ENCODE peak calls at places on chromosome 14, in eight cellular contexts. One of them, this sample, is unnamed. For H3K4me1 and H3K27me3, the result is how much of the 10 kb centered on the place peaks cover.

GRCh38 chr14:56002876-56003625 is 115.2 kb upstream of the PELI2 start:
- DNase-seq in tibial artery: no peak
- DNase-seq in naive thymus-derived CD4-positive, alpha-beta T cell: peak
- DNase-seq in astrocyte: no peak
- DNase-seq in heart left ventricle: no peak
- DNase-seq in cardiac muscle cell: no peak
- DNase-seq in CD8-positive, alpha-beta memory T cell: peak
- DNase-seq in psoas muscle: no peak
- DNase-seq in this sample: no peak

GRCh38 chr14:60758875-60759274 is 24.3 kb downstream of the MNAT1 start:
- DNase-seq in tibial artery: no peak
- DNase-seq in naive thymus-derived CD4-positive, alpha-beta T cell: no peak
- DNase-seq in astrocyte: no peak
- DNase-seq in heart left ventricle: no peak
- DNase-seq in cardiac muscle cell: no peak
- DNase-seq in CD8-positive, alpha-beta memory T cell: no peak
- DNase-seq in psoas muscle: no peak
- DNase-seq in this sample: no peak

GRCh38 chr14:99666533-99666932 is 17.6 kb upstream of the CYP46A1 start:
- DNase-seq in tibial artery: no peak
- DNase-seq in naive thymus-derived CD4-positive, alpha-beta T cell: no peak
- DNase-seq in astrocyte: no peak
- DNase-seq in heart left ventricle: no peak
- DNase-seq in cardiac muscle cell: no peak
- DNase-seq in CD8-positive, alpha-beta memory T cell: no peak
- DNase-seq in psoas muscle: peak
- DNase-seq in this sample: no peak

GRCh38 chr14:67004521-67004920 is 184.7 kb upstream of the GARIN2 start:
- DNase-seq in tibial artery: no peak
- DNase-seq in naive thymus-derived CD4-positive, alpha-beta T cell: no peak
- DNase-seq in astrocyte: peak
- DNase-seq in heart left ventricle: no peak
- DNase-seq in cardiac muscle cell: no peak
- DNase-seq in CD8-positive, alpha-beta memory T cell: no peak
- DNase-seq in psoas muscle: no peak
- DNase-seq in this sample: no peak

GRCh38 chr14:52125885-52126284 is 57.0 kb upstream of the NID2 start:
- DNase-seq in tibial artery: no peak
- DNase-seq in naive thymus-derived CD4-positive, alpha-beta T cell: no peak
- DNase-seq in astrocyte: no peak
- DNase-seq in heart left ventricle: no peak
- DNase-seq in cardiac muscle cell: peak
- DNase-seq in CD8-positive, alpha-beta memory T cell: no peak
- DNase-seq in psoas muscle: no peak
- DNase-seq in this sample: no peak

GRCh38 chr14:101109981-101110728 is 206.6 kb upstream of the RTL1 start:
- DNase-seq in tibial artery: peak
- DNase-seq in naive thymus-derived CD4-positive, alpha-beta T cell: no peak
- DNase-seq in astrocyte: no peak
- DNase-seq in heart left ventricle: no peak
- DNase-seq in cardiac muscle cell: no peak
- DNase-seq in CD8-positive, alpha-beta memory T cell: no peak
- DNase-seq in psoas muscle: no peak
- DNase-seq in this sample: no peak

GRCh38 chr14:92759679-92760523 is 11.5 kb upstream of the LGMN start:
- DNase-seq in tibial artery: no peak
- DNase-seq in naive thymus-derived CD4-positive, alpha-beta T cell: no peak
- DNase-seq in astrocyte: no peak
- DNase-seq in heart left ventricle: no peak
- DNase-seq in cardiac muscle cell: no peak
- DNase-seq in CD8-positive, alpha-beta memory T cell: no peak
- DNase-seq in psoas muscle: no peak
- DNase-seq in this sample: no peak

GRCh38 chr14:63512861-63513260 is 30.3 kb downstream of the PPP2R5E start:
- DNase-seq in tibial artery: no peak
- DNase-seq in naive thymus-derived CD4-positive, alpha-beta T cell: no peak
- DNase-seq in astrocyte: no peak
- DNase-seq in heart left ventricle: no peak
- DNase-seq in cardiac muscle cell: no peak
- DNase-seq in CD8-positive, alpha-beta memory T cell: no peak
- DNase-seq in psoas muscle: no peak
- DNase-seq in this sample: no peak

DNA sequence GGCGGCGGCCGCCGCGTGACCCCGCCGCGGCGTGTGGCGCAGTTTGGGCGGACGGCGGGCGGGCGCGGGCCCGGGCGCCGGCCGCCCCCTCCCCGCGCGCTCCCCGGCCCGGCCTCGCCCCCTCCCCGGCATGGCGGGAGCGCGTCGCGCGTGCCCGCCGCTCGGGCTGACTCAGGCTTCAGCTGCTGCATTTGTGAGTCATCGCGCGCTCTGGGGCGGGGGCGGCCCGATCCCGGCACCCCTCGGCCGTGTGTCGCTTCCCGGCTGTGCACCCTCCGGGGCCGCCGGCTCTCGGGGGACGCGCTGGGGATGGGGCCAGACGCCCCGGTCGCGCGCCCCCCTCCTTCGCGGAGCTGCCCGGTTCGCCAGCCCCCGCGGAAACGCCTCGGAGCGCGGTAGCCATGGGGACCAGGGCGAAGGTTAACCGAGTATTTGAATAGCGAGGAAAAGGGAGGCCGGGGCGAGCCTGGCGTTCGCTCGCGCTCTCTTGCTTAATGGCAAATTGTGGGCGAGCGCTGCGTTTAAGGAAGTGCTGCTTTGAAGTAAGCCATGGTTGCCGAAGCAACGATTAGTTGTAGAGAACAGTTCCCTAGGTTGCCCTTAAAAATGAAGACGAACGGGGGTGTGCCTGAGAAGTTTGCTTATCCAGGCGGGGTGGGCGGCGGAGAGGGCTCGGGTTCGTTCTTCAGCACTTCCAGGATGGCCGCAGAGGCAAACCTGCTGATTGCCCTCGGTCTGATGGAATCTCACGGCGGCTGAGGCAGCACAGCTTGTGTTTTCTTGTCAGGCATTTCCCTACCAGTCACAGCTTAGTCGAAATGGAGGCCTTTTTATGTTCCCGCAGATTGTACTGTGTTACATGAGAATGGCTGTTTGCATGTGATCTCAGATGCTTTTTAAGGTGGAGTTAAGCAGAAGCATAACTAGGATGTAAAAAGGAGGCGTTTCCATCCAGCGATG is 887 bp downstream of the EIF5 start:
- DNase-seq in tibial artery: peak
- DNase-seq in naive thymus-derived CD4-positive, alpha-beta T cell: peak
- DNase-seq in astrocyte: peak
- DNase-seq in heart left ventricle: peak
- DNase-seq in cardiac muscle cell: peak
- DNase-seq in CD8-positive, alpha-beta memory T cell: peak
- DNase-seq in psoas muscle: peak
- DNase-seq in this sample: peak
- H3K4me1 ChIP-seq in tibial artery: under half
- H3K4me1 ChIP-seq in naive thymus-derived CD4-positive, alpha-beta T cell: under half
- H3K4me1 ChIP-seq in astrocyte: under half
- H3K4me1 ChIP-seq in heart left ventricle: under half
- H3K4me1 ChIP-seq in cardiac muscle cell: under half
- H3K4me1 ChIP-seq in CD8-positive, alpha-beta memory T cell: under half
- H3K4me1 ChIP-seq in psoas muscle: under half
- H3K4me1 ChIP-seq in this sample: under half

GRCh38 chr14:78405071-78405856 is 235.1 kb downstream of the NRXN3 start:
- DNase-seq in tibial artery: no peak
- DNase-seq in naive thymus-derived CD4-positive, alpha-beta T cell: no peak
- DNase-seq in astrocyte: no peak
- DNase-seq in heart left ventricle: no peak
- DNase-seq in cardiac muscle cell: no peak
- DNase-seq in CD8-positive, alpha-beta memory T cell: no peak
- DNase-seq in psoas muscle: no peak
- DNase-seq in this sample: no peak
- H3K27me3 ChIP-seq in tibial artery: under half
- H3K27me3 ChIP-seq in naive thymus-derived CD4-positive, alpha-beta T cell: under half
- H3K27me3 ChIP-seq in astrocyte: under half
- H3K27me3 ChIP-seq in heart left ventricle: under half
- H3K27me3 ChIP-seq in cardiac muscle cell: under half
- H3K27me3 ChIP-seq in CD8-positive, alpha-beta memory T cell: under half
- H3K27me3 ChIP-seq in psoas muscle: under half
- H3K27me3 ChIP-seq in this sample: under half

GRCh38 chr14:50050171-50050570 is 66.2 kb downstream of the VCPKMT start:
- DNase-seq in tibial artery: no peak
- DNase-seq in naive thymus-derived CD4-positive, alpha-beta T cell: no peak
- DNase-seq in astrocyte: no peak
- DNase-seq in heart left ventricle: no peak
- DNase-seq in cardiac muscle cell: no peak
- DNase-seq in CD8-positive, alpha-beta memory T cell: no peak
- DNase-seq in psoas muscle: no peak
- DNase-seq in this sample: no peak
- H3K27ac ChIP-seq in tibial artery: no peak
- H3K27ac ChIP-seq in naive thymus-derived CD4-positive, alpha-beta T cell: no peak
- H3K27ac ChIP-seq in astrocyte: no peak
- H3K27ac ChIP-seq in heart left ventricle: no peak
- H3K27ac ChIP-seq in cardiac muscle cell: no peak
- H3K27ac ChIP-seq in CD8-positive, alpha-beta memory T cell: no peak
- H3K27ac ChIP-seq in psoas muscle: no peak
- H3K27ac ChIP-seq in this sample: no peak

GRCh38 chr14:64724578-64724930 is 20.3 kb downstream of the PLEKHG3 start:
- DNase-seq in tibial artery: no peak
- DNase-seq in naive thymus-derived CD4-positive, alpha-beta T cell: no peak
- DNase-seq in astrocyte: no peak
- DNase-seq in heart left ventricle: no peak
- DNase-seq in cardiac muscle cell: no peak
- DNase-seq in CD8-positive, alpha-beta memory T cell: no peak
- DNase-seq in psoas muscle: no peak
- DNase-seq in this sample: no peak
- H3K4me1 ChIP-seq in tibial artery: half or more
- H3K4me1 ChIP-seq in naive thymus-derived CD4-positive, alpha-beta T cell: under half
- H3K4me1 ChIP-seq in astrocyte: half or more
- H3K4me1 ChIP-seq in heart left ventricle: half or more
- H3K4me1 ChIP-seq in cardiac muscle cell: under half
- H3K4me1 ChIP-seq in CD8-positive, alpha-beta memory T cell: half or more
- H3K4me1 ChIP-seq in psoas muscle: under half
- H3K4me1 ChIP-seq in this sample: half or more

GRCh38 chr14:36653412-36653811 is 8.2 kb upstream of the PAX9 start:
- DNase-seq in tibial artery: no peak
- DNase-seq in naive thymus-derived CD4-positive, alpha-beta T cell: no peak
- DNase-seq in astrocyte: no peak
- DNase-seq in heart left ventricle: no peak
- DNase-seq in cardiac muscle cell: no peak
- DNase-seq in CD8-positive, alpha-beta memory T cell: no peak
- DNase-seq in psoas muscle: no peak
- DNase-seq in this sample: no peak
- H3K27me3 ChIP-seq in tibial artery: under half
- H3K27me3 ChIP-seq in naive thymus-derived CD4-positive, alpha-beta T cell: under half
- H3K27me3 ChIP-seq in astrocyte: half or more
- H3K27me3 ChIP-seq in heart left ventricle: half or more
- H3K27me3 ChIP-seq in cardiac muscle cell: half or more
- H3K27me3 ChIP-seq in CD8-positive, alpha-beta memory T cell: under half
- H3K27me3 ChIP-seq in psoas muscle: half or more
- H3K27me3 ChIP-seq in this sample: half or more

DNA sequence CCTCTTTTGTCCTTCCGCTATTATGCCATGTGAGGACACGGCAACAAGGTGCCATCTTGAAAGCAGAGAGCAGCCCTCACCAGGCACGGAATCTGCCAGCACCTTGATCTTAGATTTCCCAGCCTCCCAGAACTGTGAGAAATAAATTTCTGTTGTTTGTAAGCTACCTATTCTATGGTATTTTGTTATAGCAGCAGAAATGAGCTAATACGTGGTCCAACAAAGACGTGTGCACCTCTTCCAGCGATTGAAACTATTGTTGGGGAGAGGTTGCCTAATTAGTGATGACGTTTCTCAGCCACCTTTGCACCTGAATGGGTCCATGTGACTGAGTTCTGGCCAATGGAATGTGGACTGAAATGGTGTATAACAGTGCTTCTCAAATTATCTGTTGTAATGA is 2.3 kb upstream of the SNAPC1 start:
- DNase-seq in tibial artery: no peak
- DNase-seq in naive thymus-derived CD4-positive, alpha-beta T cell: no peak
- DNase-seq in astrocyte: no peak
- DNase-seq in heart left ventricle: no peak
- DNase-seq in cardiac muscle cell: no peak
- DNase-seq in CD8-positive, alpha-beta memory T cell: no peak
- DNase-seq in psoas muscle: no peak
- DNase-seq in this sample: no peak
- H3K27ac ChIP-seq in tibial artery: no peak
- H3K27ac ChIP-seq in naive thymus-derived CD4-positive, alpha-beta T cell: no peak
- H3K27ac ChIP-seq in astrocyte: no peak
- H3K27ac ChIP-seq in heart left ventricle: no peak
- H3K27ac ChIP-seq in cardiac muscle cell: no peak
- H3K27ac ChIP-seq in CD8-positive, alpha-beta memory T cell: no peak
- H3K27ac ChIP-seq in psoas muscle: no peak
- H3K27ac ChIP-seq in this sample: no peak

DNA sequence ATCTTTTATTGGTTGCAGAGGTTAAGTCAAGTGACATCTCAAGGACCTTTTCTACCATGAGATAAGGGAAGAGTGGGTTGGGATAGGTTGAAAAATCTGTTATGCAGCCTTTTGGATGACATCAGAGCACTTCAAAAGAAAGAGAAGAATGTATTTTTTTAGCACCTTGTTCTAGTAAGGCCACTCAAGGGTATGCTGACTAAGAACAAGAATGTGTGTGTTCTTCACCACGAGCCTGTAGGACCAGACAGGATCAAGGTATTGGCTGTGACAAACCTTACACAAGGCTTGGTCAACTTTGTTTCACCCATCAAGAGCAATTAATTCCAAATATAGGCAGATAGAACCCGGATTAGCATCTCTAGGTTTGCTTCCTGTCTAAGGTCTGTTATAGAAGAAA is 142.5 kb downstream of the SAMD4A start:
- DNase-seq in tibial artery: no peak
- DNase-seq in naive thymus-derived CD4-positive, alpha-beta T cell: no peak
- DNase-seq in astrocyte: no peak
- DNase-seq in heart left ventricle: no peak
- DNase-seq in cardiac muscle cell: no peak
- DNase-seq in CD8-positive, alpha-beta memory T cell: no peak
- DNase-seq in psoas muscle: no peak
- DNase-seq in this sample: no peak
- H3K4me1 ChIP-seq in tibial artery: half or more
- H3K4me1 ChIP-seq in naive thymus-derived CD4-positive, alpha-beta T cell: under half
- H3K4me1 ChIP-seq in astrocyte: under half
- H3K4me1 ChIP-seq in heart left ventricle: under half
- H3K4me1 ChIP-seq in cardiac muscle cell: under half
- H3K4me1 ChIP-seq in CD8-positive, alpha-beta memory T cell: under half
- H3K4me1 ChIP-seq in psoas muscle: half or more
- H3K4me1 ChIP-seq in this sample: under half

DNA sequence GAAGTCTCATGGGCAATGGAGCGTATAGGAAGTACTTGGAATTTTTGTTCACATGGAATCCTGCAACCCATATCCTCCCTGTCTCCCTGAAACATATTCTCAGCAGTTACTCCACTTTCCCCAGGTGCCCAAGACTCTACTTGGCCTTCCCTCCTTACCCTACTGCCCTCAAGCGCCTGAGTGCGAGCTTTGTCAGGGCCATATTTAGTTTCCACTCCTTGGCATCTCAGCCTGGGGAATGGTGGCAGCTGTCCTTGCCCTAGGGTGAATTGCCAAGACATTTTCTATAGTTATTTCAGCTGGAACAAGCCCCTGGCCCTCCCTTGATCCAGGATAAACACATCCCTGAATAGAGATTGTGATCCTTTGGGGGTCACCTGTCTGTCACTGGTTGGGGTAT is 569.3 kb upstream of the LRFN5 start:
- DNase-seq in tibial artery: no peak
- DNase-seq in naive thymus-derived CD4-positive, alpha-beta T cell: no peak
- DNase-seq in astrocyte: no peak
- DNase-seq in heart left ventricle: no peak
- DNase-seq in cardiac muscle cell: no peak
- DNase-seq in CD8-positive, alpha-beta memory T cell: no peak
- DNase-seq in psoas muscle: no peak
- DNase-seq in this sample: no peak
- H3K27me3 ChIP-seq in tibial artery: under half
- H3K27me3 ChIP-seq in naive thymus-derived CD4-positive, alpha-beta T cell: under half
- H3K27me3 ChIP-seq in astrocyte: under half
- H3K27me3 ChIP-seq in heart left ventricle: under half
- H3K27me3 ChIP-seq in cardiac muscle cell: under half
- H3K27me3 ChIP-seq in CD8-positive, alpha-beta memory T cell: under half
- H3K27me3 ChIP-seq in psoas muscle: under half
- H3K27me3 ChIP-seq in this sample: under half

GRCh38 chr14:103418508-103418818 is 33.2 kb downstream of the MARK3 start:
- DNase-seq in tibial artery: no peak
- DNase-seq in naive thymus-derived CD4-positive, alpha-beta T cell: no peak
- DNase-seq in astrocyte: peak
- DNase-seq in heart left ventricle: no peak
- DNase-seq in cardiac muscle cell: no peak
- DNase-seq in CD8-positive, alpha-beta memory T cell: no peak
- DNase-seq in psoas muscle: no peak
- DNase-seq in this sample: no peak
- H3K27ac ChIP-seq in tibial artery: no peak
- H3K27ac ChIP-seq in naive thymus-derived CD4-positive, alpha-beta T cell: no peak
- H3K27ac ChIP-seq in astrocyte: peak
- H3K27ac ChIP-seq in heart left ventricle: no peak
- H3K27ac ChIP-seq in cardiac muscle cell: no peak
- H3K27ac ChIP-seq in CD8-positive, alpha-beta memory T cell: peak
- H3K27ac ChIP-seq in psoas muscle: no peak
- H3K27ac ChIP-seq in this sample: no peak